ENCODE peak calls at places on chromosomes 5 and 9, in eight cellular contexts. D is CD8-positive, alpha-beta T cell; J is dorsolateral prefrontal cortex; M is AG10803; V is IMR-90; U is uterus; W is progenitor cell of endocrine pancreas; X is CD4-positive, alpha-beta T cell. Q is an unnamed sample.

GRCh38 chr5:15694694-15695093 is 194.7 kb downstream of the FBXL7 start:
- DNase-seq in D (no peak), J (no peak), M (peak; percentile 67), V (peak; percentile 47), U (no peak), W (no peak), X (no peak), Q (no peak)

GRCh38 chr5:165808358-165808757 is 2302.9 kb downstream of the MAT2B start:
- DNase-seq in D (no peak), J (no peak), M (no peak), V (no peak), U (no peak), W (no peak), X (no peak), Q (no peak)

GRCh38 chr9:84772511-84772910 is 103.0 kb downstream of the NTRK2 start:
- DNase-seq in D (no peak), J (no peak), M (no peak), V (peak; percentile 3), U (no peak), W (no peak), X (no peak), Q (no peak)

GRCh38 chr9:69141851-69142250 is 32.2 kb upstream of the TJP2 start:
- DNase-seq in D (no peak), J (no peak), M (no peak), V (no peak), U (no peak), W (no peak), X (no peak), Q (no peak)

GRCh38 chr9:96420468-96421219 is 2.5 kb upstream of the ZNF367 start:
- DNase-seq in D (no peak), J (no peak), M (peak; percentile 98), V (peak; percentile 89), U (no peak), W (no peak), X (no peak), Q (no peak)

GRCh38 chr5:73061593-73061992 is 58.8 kb upstream of the TMEM171 start:
- DNase-seq in D (no peak), J (no peak), M (peak; percentile 23), V (peak; percentile 5), U (no peak), W (no peak), X (no peak), Q (no peak)

GRCh38 chr9:129166962-129167557 is 11.0 kb downstream of the IER5L start:
- DNase-seq in D (no peak), J (no peak), M (peak; percentile 71), V (peak; percentile 80), U (peak; percentile 70), W (peak; percentile 42), X (no peak), Q (no peak)

GRCh38 chr9:136615631-136616306 is 46.9 kb upstream of the EGFL7 start:
- DNase-seq in D (no peak), J (no peak), M (no peak), V (peak; percentile 13), U (no peak), W (no peak), X (no peak), Q (no peak)

GRCh38 chr5:9118852-9119251 is 427.0 kb downstream of the SEMA5A start:
- DNase-seq in D (no peak), J (no peak), M (no peak), V (no peak), U (no peak), W (no peak), X (no peak), Q (no peak)

GRCh38 chr9:136520053-136520540 is 25.8 kb downstream of the NOTCH1 start:
- DNase-seq in D (no peak), J (no peak), M (no peak), V (no peak), U (no peak), W (peak; percentile 39), X (no peak), Q (no peak)

GRCh38 chr5:72266862-72267261 is 53.2 kb downstream of the MRPS27 start:
- DNase-seq in D (no peak), J (no peak), M (no peak), V (no peak), U (no peak), W (no peak), X (no peak), Q (no peak)

GRCh38 chr9:124660341-124660801 is 110.7 kb downstream of the NR6A1 start:
- DNase-seq in D (no peak), J (peak; percentile 61), M (peak; percentile 78), V (peak; percentile 61), U (no peak), W (peak; percentile 9), X (no peak), Q (no peak)

GRCh38 chr5:69374911-69375446 is 5.4 kb downstream of the RAD17 start:
- DNase-seq in D (no peak), J (no peak), M (no peak), V (no peak), U (no peak), W (no peak), X (no peak), Q (no peak)

GRCh38 chr5:177256296-177256695 is 47.2 kb downstream of the RAB24 start:
- DNase-seq in D (no peak), J (no peak), M (peak; percentile 9), V (no peak), U (no peak), W (no peak), X (no peak), Q (no peak)

GRCh38 chr5:458547-459353 is 15.8 kb downstream of the EXOC3 start:
- DNase-seq in D (no peak), J (no peak), M (peak; percentile 49), V (peak; percentile 65), U (no peak), W (no peak), X (no peak), Q (no peak)

GRCh38 chr9:111067472-111067871 is 29.2 kb upstream of the LPAR1 start:
- DNase-seq in D (no peak), J (no peak), M (peak; percentile 34), V (no peak), U (no peak), W (no peak), X (no peak), Q (no peak)

GRCh38 chr9:114072181-114073140 is 5.6 kb downstream of the AMBP start:
- DNase-seq in D (no peak), J (peak; percentile 16), M (peak; percentile 46), V (peak; percentile 9), U (peak; percentile 71), W (no peak), X (no peak), Q (no peak)

GRCh38 chr5:80242849-80243248 is 13.0 kb downstream of the SERINC5 start:
- DNase-seq in D (no peak), J (no peak), M (no peak), V (no peak), U (no peak), W (no peak), X (no peak), Q (no peak)

DNA sequence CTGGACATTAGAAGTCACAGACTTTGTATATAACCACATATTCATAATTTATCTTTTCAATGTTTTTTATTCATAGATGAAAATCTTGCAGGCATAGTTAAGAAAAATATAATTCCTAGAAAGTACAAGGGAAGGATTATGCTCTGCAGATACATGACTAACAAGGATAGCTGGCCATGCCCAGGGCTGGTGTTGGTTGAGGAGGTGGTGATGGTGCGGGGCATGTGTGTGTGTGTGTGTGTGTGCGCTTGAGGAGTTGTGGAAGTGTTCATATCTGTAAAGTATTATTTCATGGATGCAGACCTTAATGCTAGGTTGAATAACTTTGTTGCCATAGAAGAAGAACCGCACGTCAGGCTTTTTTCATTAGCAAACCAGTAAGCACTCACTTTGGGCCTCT is 1.3 kb downstream of the S1PR3 start:
- DNase-seq in D (no peak), J (no peak), M (no peak), V (no peak), U (no peak), W (no peak), X (no peak), Q (no peak)
- TF ChIP-seq CTCF in D (no peak), J (no peak), M (no peak), V (no peak), U (no peak), W (no peak), X (no peak), Q (no peak)

GRCh38 chr5:132501961-132502931 is 11.7 kb upstream of the IRF1 start:
- DNase-seq in D (no peak), J (peak; percentile 54), M (no peak), V (peak; percentile 69), U (no peak), W (no peak), X (no peak), Q (no peak)
- TF ChIP-seq CTCF in D (no peak), J (no peak), M (no peak), V (no peak), U (no peak), W (no peak), X (no peak), Q (no peak)

DNA sequence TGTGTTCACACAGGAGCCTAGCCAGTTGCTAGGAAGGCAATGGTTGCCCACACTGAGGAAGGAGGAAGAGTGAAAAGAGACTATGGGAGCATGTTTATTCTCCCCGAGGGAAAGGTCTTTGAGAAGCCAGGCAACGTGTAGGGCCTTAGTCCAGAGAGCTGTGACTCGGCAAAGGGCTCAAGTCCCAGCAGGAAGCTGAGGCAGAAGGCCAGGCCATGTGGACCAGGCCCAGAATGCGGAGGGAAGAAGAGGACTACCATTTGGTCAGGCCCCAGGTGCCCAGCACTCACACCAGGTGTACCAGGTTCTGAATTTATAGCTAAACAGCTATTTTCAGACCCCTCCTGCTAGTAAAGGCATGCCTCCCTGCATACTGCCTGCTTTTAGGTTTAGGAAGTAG is 136.6 kb upstream of the DMAC1 start:
- DNase-seq in D (no peak), J (no peak), M (no peak), V (no peak), U (no peak), W (no peak), X (no peak), Q (no peak)
- TF ChIP-seq CTCF in D (no peak), J (no peak), M (no peak), V (no peak), U (no peak), W (no peak), X (no peak), Q (no peak)

DNA sequence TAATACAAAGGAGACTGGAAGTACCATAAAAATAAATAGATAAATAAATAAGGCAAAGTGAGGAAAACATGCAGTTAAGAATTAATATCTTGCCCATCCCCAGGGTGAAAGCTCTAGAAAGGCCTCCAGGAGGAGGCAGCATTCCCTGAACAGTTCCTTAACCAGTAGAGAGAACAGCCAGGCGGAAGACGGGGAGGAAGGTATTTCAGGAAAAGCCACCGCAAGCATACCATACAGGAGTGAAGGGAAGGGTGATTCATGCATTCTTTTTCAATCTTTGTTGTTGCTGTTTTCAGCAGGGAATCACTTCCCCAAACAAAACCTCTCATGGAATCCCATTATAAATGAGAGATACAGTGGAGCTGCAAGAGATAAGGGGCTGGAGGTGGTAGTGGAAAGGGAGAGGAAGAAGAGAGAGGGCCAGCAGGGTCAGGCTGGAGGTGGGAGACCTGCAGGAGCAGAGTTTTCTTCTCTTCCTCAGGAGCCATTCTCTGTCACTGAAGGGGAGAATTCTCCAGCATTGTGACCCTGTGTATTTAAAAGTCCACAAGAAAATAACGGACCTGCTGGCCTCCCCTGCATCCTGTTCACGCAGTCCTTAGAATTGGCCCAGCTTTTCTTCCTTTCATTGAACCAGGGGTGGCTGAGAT is 256.0 kb downstream of the FAM114A2 start:
- DNase-seq in D (no peak), J (no peak), M (peak; percentile 42), V (peak; percentile 6), U (no peak), W (no peak), X (no peak), Q (no peak)
- TF ChIP-seq CTCF in D (no peak), J (no peak), M (peak; percentile 16), V (peak; percentile 21), U (no peak), W (no peak), X (no peak), Q (no peak)